ENCODE peak calls at places on chromosomes 6 and 20, in five cellular contexts. L is ureter, Q is MCF 10A, N is AML-193, O is Daoy. H is an unnamed sample.

GRCh38 chr6:105849741-105850140 is 236.4 kb upstream of the PRDM1 start:
- DNase-seq in L (no peak), Q (no peak), N (no peak), O (no peak), H (no peak)

GRCh38 chr6:36378243-36378920 is 9.1 kb downstream of the ETV7 start:
- DNase-seq in L (no peak), Q (no peak), N (no peak), O (no peak), H (no peak)

GRCh38 chr6:2839195-2839981 is 2.3 kb downstream of the SERPINB1 start:
- DNase-seq in L (no peak), Q (peak), N (peak), O (peak), H (no peak)

GRCh38 chr6:14505391-14505790 is 387.8 kb downstream of the CD83 start:
- DNase-seq in L (no peak), Q (no peak), N (no peak), O (no peak), H (no peak)

GRCh38 chr6:168355716-168356522 is 36.3 kb upstream of the DACT2 start:
- DNase-seq in L (peak), Q (peak), N (no peak), O (peak), H (no peak)

GRCh38 chr6:75145976-75146375 is 59.9 kb downstream of the COL12A1 start:
- DNase-seq in L (no peak), Q (no peak), N (no peak), O (no peak), H (no peak)

GRCh38 chr20:38034961-38035360 is 1.4 kb downstream of the RPRD1B start:
- DNase-seq in L (no peak), Q (no peak), N (no peak), O (no peak), H (no peak)

GRCh38 chr6:13241364-13241763 is 87.0 kb downstream of the TBC1D7 start:
- DNase-seq in L (no peak), Q (no peak), N (no peak), O (no peak), H (no peak)

GRCh38 chr6:83265384-83265783 is 72.2 kb downstream of the RWDD2A start:
- DNase-seq in L (no peak), Q (peak), N (no peak), O (peak), H (no peak)

GRCh38 chr6:56223995-56224394 is 23.4 kb downstream of the COL21A1 start:
- DNase-seq in L (no peak), Q (peak), N (no peak), O (peak), H (no peak)

GRCh38 chr20:9515761-9516657 is 1.6 kb downstream of the LAMP5 start:
- DNase-seq in L (no peak), Q (no peak), N (no peak), O (no peak), H (no peak)

GRCh38 chr6:170052991-170053821 is 237.7 kb downstream of the DLL1 start:
- DNase-seq in L (peak), Q (no peak), N (no peak), O (no peak), H (no peak)

GRCh38 chr6:169866668-169867521 is 115.5 kb downstream of the ERMARD start:
- DNase-seq in L (no peak), Q (no peak), N (no peak), O (no peak), H (no peak)

GRCh38 chr6:62541502-62541901 is 255.5 kb upstream of the KHDRBS2 start:
- DNase-seq in L (no peak), Q (no peak), N (no peak), O (no peak), H (no peak)

GRCh38 chr6:20542927-20543602 is 8.8 kb downstream of the CDKAL1 start:
- DNase-seq in L (no peak), Q (peak), N (no peak), O (peak), H (peak)